ENCODE peak calls at places on chromosomes 2 and 18, in six cellular contexts. D is Daoy; I is NB4; X is GM12892; R is activated CD4-positive, alpha-beta T cell treated with anti-CD3 and anti-CD28 coated beads, Interleukin-2, amount 10 ng/mL, durations not matched to agents 7 days and 5 days; Z is HuH-7. M is an unnamed sample.

GRCh38 chr18:13290856-13291271 is 72.3 kb downstream of the LDLRAD4 start:
- DNase-seq in X (no peak), I (no peak), R (peak), D (no peak), Z (no peak), M (no peak)

GRCh38 chr2:189933911-189934399 is 128.6 kb downstream of the MSTN start:
- DNase-seq in X (no peak), I (no peak), Z (no peak), D (peak), R (no peak), M (no peak)

GRCh38 chr2:70647873-70648481 is 94.4 kb upstream of the TGFA start:
- DNase-seq in I (peak), X (peak), R (peak), D (peak), Z (peak), M (peak)

GRCh38 chr2:19667536-19667949 is 234.2 kb downstream of the TTC32 start:
- DNase-seq in R (no peak), Z (peak), D (no peak), I (no peak), X (no peak), M (no peak)

GRCh38 chr18:29383311-29384273 is 1206.7 kb upstream of the CDH2 start:
- DNase-seq in I (no peak), D (no peak), R (no peak), X (no peak), Z (no peak), M (no peak)

GRCh38 chr2:205972113-205972512 is 113.9 kb downstream of the INO80D start:
- DNase-seq in D (no peak), R (no peak), X (no peak), Z (peak), I (no peak), M (no peak)

GRCh38 chr2:99977947-99978346 is 164.4 kb downstream of the AFF3 start:
- DNase-seq in X (no peak), R (no peak), I (no peak), D (no peak), Z (no peak), M (no peak)

GRCh38 chr2:215870088-215870490 is 143.3 kb downstream of the MREG start:
- DNase-seq in Z (peak), D (no peak), X (no peak), R (no peak), I (no peak), M (no peak)

GRCh38 chr2:113111823-113112287 is 15.5 kb upstream of the IL1RN start:
- DNase-seq in R (no peak), Z (no peak), D (no peak), I (peak), X (no peak), M (no peak)

GRCh38 chr18:59897321-59897954 is 2.4 kb upstream of the PMAIP1 start:
- DNase-seq in Z (no peak), R (no peak), D (no peak), I (no peak), X (no peak), M (no peak)

GRCh38 chr2:235301202-235302076 is 192.4 kb upstream of the AGAP1 start:
- DNase-seq in D (no peak), R (no peak), X (no peak), I (no peak), Z (no peak), M (no peak)

GRCh38 chr2:36515538-36515937 is 82.4 kb downstream of the FEZ2 start:
- DNase-seq in D (no peak), R (no peak), Z (no peak), I (no peak), X (no peak), M (no peak)

GRCh38 chr18:12744103-12744502 is 41.3 kb downstream of the PSMG2 start:
- DNase-seq in X (no peak), Z (peak), R (no peak), I (peak), D (peak), M (peak)

GRCh38 chr2:27690052-27690451 is 26.4 kb downstream of the SLC4A1AP start:
- DNase-seq in I (no peak), D (no peak), X (no peak), R (no peak), Z (no peak), M (no peak)

GRCh38 chr2:227464851-227465250 is 7.1 kb upstream of the AGFG1 start:
- DNase-seq in D (no peak), I (no peak), X (no peak), Z (no peak), R (no peak), M (no peak)

GRCh38 chr2:39772086-39772811 is 6.8 kb downstream of the THUMPD2 start:
- DNase-seq in I (no peak), Z (no peak), X (no peak), R (no peak), D (peak), M (no peak)

GRCh38 chr2:230814616-230815015 is 50.1 kb upstream of the ITM2C start:
- DNase-seq in I (peak), X (no peak), R (no peak), Z (peak), D (no peak), M (no peak)

GRCh38 chr2:177265834-177266817 is 1.6 kb upstream of the NFE2L2 start:
- DNase-seq in I (peak), X (no peak), R (peak), Z (peak), D (no peak), M (no peak)

GRCh38 chr2:26170795-26171194 is 2.1 kb upstream of the GAREM2 start:
- DNase-seq in Z (no peak), R (no peak), I (no peak), X (no peak), D (no peak), M (no peak)

GRCh38 chr2:21103274-21103891 is 20.4 kb upstream of the TDRD15 start:
- DNase-seq in R (no peak), Z (no peak), I (no peak), D (no peak), X (no peak), M (no peak)

GRCh38 chr2:118969734-118970395 is 27.9 kb downstream of the MARCO start:
- DNase-seq in R (no peak), D (no peak), X (no peak), Z (no peak), I (no peak), M (no peak)

GRCh38 chr18:79801641-79802040 is 3.9 kb downstream of the KCNG2 start:
- DNase-seq in X (no peak), R (no peak), D (no peak), Z (no peak), I (no peak), M (no peak)

GRCh38 chr2:25009954-25010353 is 31.9 kb upstream of the EFR3B start:
- DNase-seq in X (no peak), Z (no peak), D (peak), I (peak), R (no peak), M (no peak)

GRCh38 chr18:39911716-39912115 is 2043.3 kb upstream of the PIK3C3 start:
- DNase-seq in R (no peak), Z (no peak), I (no peak), D (no peak), X (no peak), M (no peak)